ENCODE peak calls at places on chromosome 15, in ten cellular contexts. D is choroid plexus epithelial cell, F is adipocyte, H is AG04450, J is fibroblast of the aortic adventitia, U is dorsolateral prefrontal cortex, V is skeletal muscle cell, S is body of pancreas, C is lower lobe of right lung, E is MM.1S. R is an unnamed sample.

GRCh38 chr15:72365844-72366243 is 10.0 kb downstream of the HEXA start:
- DNase-seq in D (no peak), F (no peak), H (no peak), J (no peak), U (no peak), V (no peak), S (peak), C (no peak), E (no peak), R (no peak)

GRCh38 chr15:100958326-100959065 is 39.3 kb downstream of the LRRK1 start:
- DNase-seq in D (peak), F (peak), H (no peak), J (peak), U (no peak), V (peak), S (no peak), C (no peak), E (no peak), R (no peak)

GRCh38 chr15:100786139-100786531 is 93.5 kb upstream of the ALDH1A3 start:
- DNase-seq in D (no peak), F (no peak), H (no peak), J (no peak), U (no peak), V (no peak), S (no peak), C (no peak), E (no peak), R (no peak)

GRCh38 chr15:35751421-35752133 is 205.6 kb upstream of the DPH6 start:
- DNase-seq in D (peak), F (peak), H (peak), J (peak), U (peak), V (no peak), S (peak), C (no peak), E (peak), R (peak)

GRCh38 chr15:69758810-69759410 is 306.3 kb downstream of the RPLP1 start:
- DNase-seq in D (peak), F (no peak), H (no peak), J (peak), U (no peak), V (no peak), S (peak), C (peak), E (peak), R (peak)

GRCh38 chr15:31336943-31337295 is 10.3 kb downstream of the KLF13 start:
- DNase-seq in D (no peak), F (no peak), H (no peak), J (no peak), U (peak), V (no peak), S (no peak), C (no peak), E (no peak), R (no peak)

GRCh38 chr15:92161039-92161670 is 232.5 kb upstream of the ST8SIA2 start:
- DNase-seq in D (no peak), F (no peak), H (no peak), J (no peak), U (no peak), V (no peak), S (no peak), C (no peak), E (no peak), R (no peak)

GRCh38 chr15:77650285-77650684 is 17.6 kb upstream of the LINGO1 start:
- DNase-seq in D (peak), F (no peak), H (no peak), J (no peak), U (no peak), V (no peak), S (no peak), C (no peak), E (no peak), R (no peak)

GRCh38 chr15:91694131-91694828 is 159.2 kb upstream of the SLCO3A1 start:
- DNase-seq in D (no peak), F (peak), H (no peak), J (peak), U (no peak), V (peak), S (peak), C (no peak), E (no peak), R (peak)

GRCh38 chr15:89035658-89036057 is 52.6 kb upstream of the ABHD2 start:
- DNase-seq in D (no peak), F (no peak), H (no peak), J (no peak), U (no peak), V (no peak), S (no peak), C (no peak), E (no peak), R (no peak)

GRCh38 chr15:29656636-29657475 is 165.4 kb downstream of the TJP1 start:
- DNase-seq in D (peak), F (no peak), H (no peak), J (no peak), U (no peak), V (no peak), S (no peak), C (no peak), E (no peak), R (no peak)

GRCh38 chr15:68494573-68495105 is 62.7 kb upstream of the ITGA11 start:
- DNase-seq in D (no peak), F (no peak), H (no peak), J (peak), U (no peak), V (no peak), S (no peak), C (no peak), E (no peak), R (no peak)

GRCh38 chr15:52251144-52251860 is 44.3 kb downstream of the MYO5C start:
- DNase-seq in D (no peak), F (no peak), H (no peak), J (no peak), U (no peak), V (no peak), S (no peak), C (no peak), E (no peak), R (no peak)

GRCh38 chr15:45703670-45704328 is 69.0 kb downstream of the SQOR start:
- DNase-seq in D (peak), F (no peak), H (no peak), J (no peak), U (no peak), V (no peak), S (no peak), C (no peak), E (no peak), R (no peak)
- H3K4me3 ChIP-seq in D (peak), F (peak), H (peak), J (no peak), U (peak), V (peak), S (no peak), C (peak), E (no peak), R (no peak)

DNA sequence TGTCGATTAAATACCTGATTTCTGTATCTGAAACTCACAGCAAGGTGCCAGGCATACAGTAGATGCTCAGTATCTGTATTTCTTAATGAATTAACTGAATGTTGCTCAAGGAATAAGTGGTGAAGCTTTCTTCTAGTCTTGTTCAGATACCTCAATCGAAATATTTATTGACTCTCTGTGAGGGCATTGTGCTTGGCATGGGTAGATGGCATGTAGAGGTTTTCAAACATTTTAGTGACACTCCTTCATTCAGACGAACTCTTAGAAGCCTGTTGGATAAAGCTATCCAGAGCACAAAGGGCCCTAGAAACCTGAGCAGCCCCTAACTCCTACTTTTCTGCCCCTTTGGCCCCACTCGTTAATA is 369 bp upstream of the SNX1 start:
- DNase-seq in D (no peak), F (no peak), H (no peak), J (no peak), U (no peak), V (no peak), S (no peak), C (no peak), E (no peak), R (no peak)
- H3K4me3 ChIP-seq in D (peak), F (peak), H (peak), J (peak), U (peak), V (peak), S (peak), C (peak), E (peak), R (peak)

GRCh38 chr15:41774062-41774872 is at the start of gene MAPKBP1:
- DNase-seq in D (peak), F (peak), H (peak), J (peak), U (peak), V (peak), S (peak), C (peak), E (peak), R (peak)

GRCh38 chr15:41774873-41775417 is 661 bp downstream of the MAPKBP1 start:
- DNase-seq in D (no peak), F (no peak), H (no peak), J (no peak), U (no peak), V (no peak), S (no peak), C (no peak), E (no peak), R (no peak)

GRCh38 chr15:41772720-41773331 is 1.5 kb upstream of the MAPKBP1 start:
- DNase-seq in D (peak), F (peak), H (peak), J (peak), U (no peak), V (peak), S (peak), C (no peak), E (peak), R (no peak)

GRCh38 chr15:41773729-41774061 is 589 bp upstream of the MAPKBP1 start:
- DNase-seq in D (no peak), F (no peak), H (no peak), J (no peak), U (no peak), V (no peak), S (no peak), C (no peak), E (no peak), R (no peak)

GRCh38 chr15:41773332-41773728 is 954 bp upstream of the MAPKBP1 start:
- DNase-seq in D (no peak), F (no peak), H (no peak), J (no peak), U (no peak), V (no peak), S (no peak), C (no peak), E (no peak), R (no peak)
- H3K4me3 ChIP-seq in D (no peak), F (peak), H (peak), J (peak), U (peak), V (peak), S (no peak), C (peak), E (peak), R (no peak)

DNA sequence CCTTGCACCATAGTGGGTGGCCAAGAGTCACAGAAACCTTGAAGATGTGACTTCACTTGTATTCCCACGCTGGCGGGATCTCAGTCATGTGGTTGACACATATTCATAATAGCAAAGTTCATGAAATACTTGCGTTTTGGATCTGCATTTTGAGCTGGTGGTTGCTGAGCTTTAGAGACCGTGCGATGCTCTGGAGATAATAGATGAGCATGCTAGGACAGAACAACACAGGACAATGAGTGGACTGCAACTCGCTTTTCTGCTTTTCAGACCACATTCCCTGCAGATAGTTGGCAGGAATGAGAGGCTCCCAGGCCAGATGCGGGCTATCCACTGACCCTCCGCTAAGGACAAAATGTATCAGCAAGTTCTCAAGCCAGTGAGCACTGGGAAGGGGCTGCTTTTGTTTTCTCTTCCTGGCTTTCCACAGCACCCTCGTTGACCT is 13.8 kb upstream of the STARD5 start:
- DNase-seq in D (peak), F (no peak), H (no peak), J (peak), U (no peak), V (no peak), S (no peak), C (no peak), E (no peak), R (no peak)
- H3K4me3 ChIP-seq in D (no peak), F (peak), H (no peak), J (no peak), U (no peak), V (no peak), S (no peak), C (no peak), E (no peak), R (no peak)

GRCh38 chr15:40357246-40357645 is 773 bp upstream of the DISP2 start:
- DNase-seq in D (no peak), F (no peak), H (no peak), J (no peak), U (no peak), V (no peak), S (no peak), C (no peak), E (no peak), R (no peak)

GRCh38 chr15:40358492-40359353 is 704 bp downstream of the DISP2 start:
- DNase-seq in D (no peak), F (no peak), H (no peak), J (no peak), U (peak), V (no peak), S (peak), C (no peak), E (peak), R (no peak)

GRCh38 chr15:40355976-40356585 is 1.9 kb upstream of the DISP2 start:
- DNase-seq in D (no peak), F (no peak), H (no peak), J (no peak), U (no peak), V (no peak), S (no peak), C (no peak), E (no peak), R (no peak)

GRCh38 chr15:40360015-40360414 is 2.0 kb downstream of the DISP2 start:
- DNase-seq in D (no peak), F (no peak), H (no peak), J (no peak), U (peak), V (no peak), S (no peak), C (no peak), E (no peak), R (no peak)

GRCh38 chr15:40357723-40358491 is at the start of gene DISP2:
- DNase-seq in D (peak), F (peak), H (no peak), J (peak), U (peak), V (no peak), S (peak), C (peak), E (peak), R (peak)
- H3K4me3 ChIP-seq in D (peak), F (peak), H (peak), J (peak), U (peak), V (peak), S (no peak), C (peak), E (peak), R (peak)

GRCh38 chr15:70998319-70998718 is 105.7 kb downstream of the LRRC49 start:
- DNase-seq in D (no peak), F (no peak), H (no peak), J (no peak), U (no peak), V (no peak), S (no peak), C (no peak), E (no peak), R (no peak)

GRCh38 chr15:71003314-71003713 is 110.7 kb downstream of the LRRC49 start:
- DNase-seq in D (peak), F (peak), H (no peak), J (peak), U (no peak), V (no peak), S (no peak), C (no peak), E (no peak), R (no peak)

GRCh38 chr15:71002321-71002720 is 109.7 kb downstream of the LRRC49 start:
- DNase-seq in D (peak), F (peak), H (no peak), J (peak), U (no peak), V (no peak), S (no peak), C (no peak), E (peak), R (no peak)
- H3K4me3 ChIP-seq in D (no peak), F (no peak), H (no peak), J (no peak), U (no peak), V (no peak), S (no peak), C (no peak), E (no peak), R (no peak)

GRCh38 chr15:74782596-74783071 is 754 bp downstream of the CSK start:
- DNase-seq in D (no peak), F (peak), H (no peak), J (no peak), U (no peak), V (no peak), S (no peak), C (no peak), E (no peak), R (no peak)
- H3K4me3 ChIP-seq in D (peak), F (peak), H (peak), J (peak), U (peak), V (peak), S (peak), C (peak), E (peak), R (peak)

GRCh38 chr15:99507732-99508571 is 57.8 kb upstream of the MEF2A start:
- DNase-seq in D (no peak), F (no peak), H (no peak), J (peak), U (no peak), V (no peak), S (peak), C (no peak), E (no peak), R (no peak)
- H3K4me3 ChIP-seq in D (peak), F (peak), H (peak), J (no peak), U (peak), V (no peak), S (no peak), C (no peak), E (no peak), R (no peak)

DNA sequence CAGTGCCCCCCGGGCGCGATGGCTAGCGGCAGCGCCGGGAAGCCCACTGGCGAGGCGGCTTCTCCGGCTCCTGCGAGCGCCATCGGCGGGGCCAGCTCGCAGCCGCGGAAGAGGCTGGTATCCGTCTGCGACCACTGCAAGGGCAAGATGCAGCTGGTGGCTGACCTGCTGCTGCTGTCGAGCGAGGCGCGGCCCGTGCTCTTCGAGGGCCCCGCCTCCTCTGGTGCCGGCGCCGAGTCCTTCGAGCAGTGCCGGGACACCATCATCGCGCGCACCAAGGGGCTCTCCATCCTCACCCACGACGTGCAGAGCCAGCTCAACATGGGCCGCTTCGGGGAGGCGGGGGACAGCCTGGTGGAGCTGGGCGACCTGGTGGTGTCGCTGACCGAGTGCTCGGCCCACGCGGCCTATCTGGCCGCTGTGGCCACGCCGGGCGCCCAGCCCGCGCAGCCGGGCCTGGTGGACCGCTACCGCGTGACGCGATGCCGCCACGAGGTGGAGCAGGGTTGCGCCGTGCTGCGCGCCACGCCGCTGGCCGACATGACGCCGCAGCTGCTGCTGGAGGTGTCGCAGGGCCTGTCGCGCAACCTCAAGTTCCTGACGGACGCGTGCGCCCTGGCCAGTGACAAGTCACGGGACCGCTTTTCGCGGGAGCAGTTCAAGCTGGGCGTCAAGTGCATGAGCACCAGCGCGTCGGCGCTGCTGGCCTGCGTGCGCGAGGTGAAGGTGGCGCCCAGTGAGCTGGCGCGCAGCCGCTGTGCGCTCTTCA is 1.7 kb downstream of the TLNRD1 start:
- DNase-seq in D (peak), F (peak), H (no peak), J (no peak), U (no peak), V (no peak), S (no peak), C (peak), E (peak), R (peak)
- H3K4me3 ChIP-seq in D (peak), F (peak), H (peak), J (peak), U (peak), V (peak), S (peak), C (peak), E (peak), R (peak)